ENCODE peak calls at places on chromosomes 4 and X, in five cellular contexts. B is H1, C is GM12878, W is HepG2, J is K562. H is an unnamed sample.

GRCh38 chrX:19912-20571 is 261.1 kb upstream of the PLCXD1 start:
- DNase-seq in B (no peak), C (no peak), W (peak), J (peak), H (peak)

GRCh38 chrX:78753571-78753970 is 6.1 kb downstream of the LPAR4 start:
- DNase-seq in B (no peak), C (no peak), W (no peak), J (no peak), H (no peak)

GRCh38 chrX:136708348-136708747 is 60.4 kb downstream of the CD40LG start:
- DNase-seq in B (no peak), C (no peak), W (no peak), J (no peak), H (peak)

GRCh38 chr4:105179539-105180401 is 33.1 kb downstream of the TET2 start:
- DNase-seq in B (no peak), C (no peak), W (peak), J (no peak), H (no peak)

GRCh38 chrX:44675364-44676024 is 132.8 kb upstream of the FUNDC1 start:
- DNase-seq in B (no peak), C (no peak), W (no peak), J (peak), H (peak)

GRCh38 chr4:140928880-140929279 is 172.7 kb upstream of the TBC1D9 start:
- DNase-seq in B (no peak), C (no peak), W (no peak), J (no peak), H (no peak)

GRCh38 chr4:109323348-109323747 is 20.9 kb upstream of the COL25A1 start:
- DNase-seq in B (no peak), C (no peak), W (no peak), J (no peak), H (no peak)

GRCh38 chrX:18753603-18754002 is 46.2 kb downstream of the PPEF1 start:
- DNase-seq in B (no peak), C (no peak), W (no peak), J (no peak), H (no peak)

GRCh38 chrX:110250847-110251246 is 67.0 kb downstream of the AMMECR1 start:
- DNase-seq in B (no peak), C (no peak), W (no peak), J (no peak), H (no peak)

GRCh38 chr4:12672320-12672719 is 811.8 kb downstream of the RAB28 start:
- DNase-seq in B (no peak), C (no peak), W (no peak), J (no peak), H (no peak)

GRCh38 chrX:40272786-40273185 is 175.0 kb upstream of the BCOR start:
- DNase-seq in B (no peak), C (no peak), W (no peak), J (no peak), H (no peak)

GRCh38 chrX:71282514-71283408 is 674 bp upstream of the NONO start:
- DNase-seq in B (no peak), C (no peak), W (peak), J (peak), H (peak)

GRCh38 chr4:124937993-124938392 is 225.5 kb upstream of the ANKRD50 start:
- DNase-seq in B (no peak), C (no peak), W (no peak), J (no peak), H (no peak)

GRCh38 chrX:14073561-14073960 is 43.9 kb upstream of the GEMIN8 start:
- DNase-seq in B (no peak), C (no peak), W (no peak), J (no peak), H (no peak)

GRCh38 chrX:139640259-139640658 is 67.7 kb downstream of the MCF2 start:
- DNase-seq in B (no peak), C (no peak), W (no peak), J (no peak), H (no peak)

GRCh38 chr4:48799157-48799556 is 19.1 kb upstream of the FRYL start:
- DNase-seq in B (no peak), C (no peak), W (no peak), J (no peak), H (no peak)
- TF ChIP-seq CHD2 in B (no peak), C (no peak), W (no peak), J (no peak), H (no peak)

DNA sequence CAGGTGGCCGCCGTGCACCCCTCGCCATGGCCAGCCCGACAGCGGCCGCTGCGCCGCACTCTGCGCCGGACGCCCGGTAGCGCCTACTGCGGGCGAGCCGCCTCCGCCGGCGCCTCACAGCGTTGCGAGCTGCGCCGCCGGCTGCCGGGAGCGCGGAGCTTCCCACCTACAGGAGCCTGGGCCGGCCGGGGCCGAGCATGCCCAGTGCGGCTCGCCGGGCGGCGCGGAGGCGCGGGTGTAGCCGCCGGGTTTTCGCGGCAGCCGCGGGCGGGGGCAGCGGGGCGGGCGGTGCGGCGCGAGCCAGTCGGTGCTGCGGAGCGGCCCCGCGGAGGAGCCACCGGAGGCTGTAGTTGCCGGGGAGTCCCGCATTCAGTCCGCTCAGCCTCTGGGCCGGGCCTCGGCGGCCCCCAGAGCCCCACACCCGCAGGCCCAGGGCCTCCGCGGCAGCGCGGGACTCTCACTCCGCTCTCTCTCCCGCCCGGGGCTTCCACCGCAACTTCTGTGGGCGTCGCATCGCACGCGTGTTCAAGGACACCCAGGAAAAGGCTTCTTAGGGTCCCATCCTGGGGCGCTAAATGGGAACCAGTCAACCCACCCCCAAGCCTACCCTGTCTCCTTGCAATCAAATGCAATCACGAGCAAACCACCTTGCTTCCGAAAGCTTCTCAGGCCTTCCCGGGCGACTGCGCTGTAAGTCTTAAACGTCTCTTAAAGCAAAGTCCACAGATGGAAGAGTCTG is at the start of gene MFAP3L:
- DNase-seq in B (peak), C (no peak), W (peak), J (peak), H (peak)
- TF ChIP-seq POLR2AphosphoS5 in B (no peak), C (no peak), W (peak), J (no peak), H (peak)

DNA sequence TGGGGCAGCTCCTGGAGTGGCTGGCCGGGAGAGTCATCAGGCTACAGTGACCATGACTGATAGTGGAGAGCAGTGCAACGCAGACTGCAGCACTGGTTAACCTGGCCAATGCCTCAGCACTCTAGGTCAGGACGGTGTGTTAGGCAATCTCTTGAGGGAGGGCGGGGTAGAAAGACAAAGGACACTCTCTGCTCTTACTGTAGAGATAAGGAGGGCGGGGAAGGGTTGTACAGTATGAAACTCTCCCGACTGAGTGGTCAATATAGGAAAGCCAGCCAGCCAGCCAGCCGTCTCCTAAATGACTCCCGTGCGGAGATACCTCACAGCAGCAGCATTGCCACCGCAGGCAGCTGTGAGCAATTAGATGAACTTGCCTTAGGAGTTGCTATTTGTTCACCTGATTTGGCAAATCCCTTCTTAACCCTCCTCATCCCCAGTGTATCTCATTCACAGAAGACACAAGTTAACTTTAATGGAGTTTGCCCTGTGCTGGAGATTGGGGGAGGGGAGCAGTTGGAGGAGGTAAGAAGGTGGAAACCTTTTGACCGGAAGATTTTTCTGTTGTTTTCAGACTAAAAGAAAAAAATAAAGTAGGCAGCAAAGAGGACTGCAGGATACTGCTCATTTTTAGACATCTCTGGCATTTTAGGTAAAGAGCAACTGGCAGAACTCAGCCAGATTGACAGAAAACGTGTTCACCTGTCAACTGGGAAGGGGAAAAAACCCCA is 330.5 kb downstream of the HNRNPD start:
- DNase-seq in B (no peak), C (no peak), W (peak), J (peak), H (no peak)
- H3K4me3 ChIP-seq in B (peak), C (no peak), W (no peak), J (no peak), H (no peak)

GRCh38 chr4:76902233-76902890 is 4.4 kb upstream of the SOWAHB start:
- DNase-seq in B (no peak), C (no peak), W (peak), J (no peak), H (no peak)
- TF ChIP-seq CHD2 in B (no peak), C (no peak), W (no peak), J (no peak), H (no peak)

DNA sequence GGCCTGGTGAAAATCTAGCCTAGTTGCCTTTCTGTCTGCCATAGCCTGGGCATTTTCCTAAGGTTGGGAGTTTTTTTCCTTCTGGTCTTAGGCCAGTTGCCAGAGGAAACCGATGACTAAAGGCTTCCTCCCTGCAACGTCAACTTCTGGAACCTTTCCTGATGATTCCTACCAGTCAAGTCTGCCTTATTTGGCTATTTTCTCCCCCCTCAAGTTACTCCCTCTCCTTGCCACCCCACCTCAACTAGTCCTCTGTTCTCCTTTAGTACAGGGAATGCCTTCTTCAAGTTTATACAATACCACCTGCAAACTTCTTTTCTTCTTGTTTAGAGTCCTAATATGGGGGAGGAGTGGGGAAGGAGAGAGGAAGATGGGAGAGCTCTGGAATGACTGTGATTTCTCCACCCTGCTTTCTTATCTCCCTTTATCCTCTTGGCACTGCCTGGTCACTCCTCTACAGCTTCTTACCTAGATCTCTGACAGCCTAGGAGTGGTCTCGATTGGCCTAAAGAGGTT is 10.6 kb downstream of the MSN start:
- DNase-seq in B (no peak), C (no peak), W (no peak), J (no peak), H (no peak)
- TF ChIP-seq POLR2AphosphoS5 in B (no peak), C (no peak), W (no peak), J (no peak), H (peak)

GRCh38 chrX:47518105-47518504 is 35.1 kb upstream of the ZNF41 start:
- DNase-seq in B (no peak), C (no peak), W (peak), J (no peak), H (no peak)

GRCh38 chrX:47523713-47524166 is 37.3 kb upstream of the ARAF start:
- DNase-seq in B (no peak), C (no peak), W (no peak), J (no peak), H (no peak)

DNA sequence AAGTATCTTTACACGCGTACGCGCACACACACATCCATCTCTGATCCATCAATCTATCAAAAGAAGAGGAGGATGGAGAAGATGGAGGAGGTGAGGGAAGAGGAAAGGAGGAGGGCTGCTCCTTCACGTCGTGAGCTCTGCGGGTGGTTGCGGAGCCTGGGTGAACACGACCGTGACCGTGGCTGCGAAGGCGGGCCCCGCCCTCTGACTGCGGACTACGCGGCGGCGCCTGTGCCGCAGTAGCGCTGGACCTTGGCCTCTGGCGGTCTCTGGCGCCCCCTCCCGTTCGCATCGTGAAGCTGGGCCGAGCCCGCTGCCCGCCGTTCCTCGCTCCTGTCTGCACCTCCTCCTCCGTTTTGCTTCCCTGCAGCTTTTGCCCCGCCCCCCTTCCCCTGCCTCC is 37.7 kb upstream of the ARAF start:
- DNase-seq in B (peak), C (no peak), W (peak), J (peak), H (peak)
- H3K4me3 ChIP-seq in B (peak), C (peak), W (peak), J (peak), H (peak)

H was measured in SK-N-SH.